ENCODE peak calls at places on chromosomes 6 and 20, in nine cellular contexts. O is ovary; G is H54; I is stimulated activated CD8-positive, alpha-beta memory T cell treated with anti-CD3 and anti-CD28 coated beads, Interleukin-7, amount 100 ng/mL, for 4 hours; Z is cardiac muscle cell; E is AG08396; Y is dermis blood vessel endothelial cell; L is T-cell; V is fibroblast of mammary gland. A is an unnamed sample.

GRCh38 chr6:115843945-115844344 is 216.7 kb downstream of the FRK start:
- DNase-seq in O (no peak), L (no peak), V (no peak), I (no peak), Z (no peak), G (no peak), Y (no peak), E (no peak), A (no peak)

GRCh38 chr6:4603291-4603690 is 172.9 kb upstream of the CDYL start:
- DNase-seq in O (no peak), Y (peak; percentile 28), I (no peak), V (peak; percentile 98), G (no peak), Z (peak; percentile 97), E (no peak), L (no peak), A (peak; percentile 12)

GRCh38 chr6:99761701-99762100 is 155.1 kb downstream of the PRDM13 start:
- DNase-seq in E (no peak), V (no peak), I (no peak), Y (no peak), Z (no peak), G (no peak), O (no peak), L (no peak), A (no peak)

GRCh38 chr6:165441176-165441575 is 131.8 kb upstream of the C6orf118 start:
- DNase-seq in L (no peak), G (no peak), Z (no peak), Y (no peak), I (no peak), O (no peak), E (no peak), V (no peak), A (no peak)

GRCh38 chr6:132286298-132287019 is 114.8 kb downstream of the MOXD1 start:
- DNase-seq in Z (no peak), I (no peak), Y (no peak), G (no peak), V (no peak), E (no peak), L (no peak), O (no peak), A (no peak)

GRCh38 chr6:3456794-3457709 is at the start of gene SLC22A23:
- DNase-seq in Y (peak; percentile 62), G (peak; percentile 88), E (peak; percentile 81), O (peak; percentile 77), I (peak; percentile 29), Z (peak; percentile 32), V (no peak), L (peak; percentile 53), A (peak; percentile 83)

GRCh38 chr6:38279423-38279822 is 360.3 kb downstream of the BTBD9 start:
- DNase-seq in V (no peak), L (no peak), G (no peak), Z (peak; percentile 29), Y (no peak), O (no peak), E (no peak), I (no peak), A (no peak)

GRCh38 chr6:158057213-158057987 is 75.7 kb downstream of the SYNJ2 start:
- DNase-seq in G (peak; percentile 58), Z (peak; percentile 84), O (no peak), I (peak; percentile 6), V (peak; percentile 98), L (no peak), E (peak; percentile 77), Y (peak; percentile 93), A (no peak)

GRCh38 chr20:33349493-33349892 is 51.8 kb downstream of the CDK5RAP1 start:
- DNase-seq in E (no peak), Y (no peak), L (no peak), V (no peak), G (no peak), O (no peak), Z (no peak), I (no peak), A (no peak)

GRCh38 chr20:19460386-19460785 is 247.9 kb downstream of the SLC24A3 start:
- DNase-seq in Z (peak; percentile 8), L (no peak), O (no peak), E (peak; percentile 41), G (no peak), V (peak; percentile 47), Y (no peak), I (no peak), A (no peak)

GRCh38 chr6:84466521-84466920 is 239.1 kb upstream of the CEP162 start:
- DNase-seq in L (no peak), Z (peak; percentile 61), Y (peak; percentile 71), I (no peak), O (no peak), G (peak; percentile 49), V (peak; percentile 76), E (peak; percentile 7), A (no peak)

GRCh38 chr20:37902504-37903313 is at the start of gene VSTM2L:
- DNase-seq in Z (peak; percentile 75), Y (peak; percentile 42), L (no peak), E (peak; percentile 78), O (no peak), V (peak; percentile 69), G (no peak), I (no peak), A (peak; percentile 25)

GRCh38 chr20:34781250-34781649 is 44.2 kb downstream of the NCOA6 start:
- DNase-seq in Z (no peak), O (no peak), E (no peak), I (no peak), Y (no peak), G (no peak), L (no peak), V (no peak), A (no peak)